ENCODE peak calls at places on chromosomes 1 and 21, in four cellular contexts. O, E, Q and M are unnamed samples.

GRCh38 chr1:44628962-44629756 is 45.1 kb downstream of the TMEM53 start:
- DNase-seq in O (no peak), Q (peak), E (peak), M (no peak)

GRCh38 chr1:235708390-235708962 is 58.9 kb upstream of the GNG4 start:
- DNase-seq in O (no peak), Q (peak), E (no peak), M (no peak)

GRCh38 chr1:97906567-97907228 is 14.1 kb downstream of the DPYD start:
- DNase-seq in O (no peak), E (peak), Q (peak), M (peak)

GRCh38 chr1:176847052-176847451 is 317.5 kb downstream of the ASTN1 start:
- DNase-seq in Q (no peak), O (no peak), E (no peak), M (no peak)

GRCh38 chr1:183892351-183892793 is 87.5 kb downstream of the RGL1 start:
- DNase-seq in Q (peak), O (no peak), E (no peak), M (no peak)

GRCh38 chr21:42833859-42834729 is 45.2 kb downstream of the WDR4 start:
- DNase-seq in E (no peak), Q (no peak), O (no peak), M (no peak)

GRCh38 chr1:18299441-18300338 is 181.0 kb upstream of the KLHDC7A start:
- DNase-seq in E (no peak), Q (no peak), O (peak), M (peak)

GRCh38 chr1:32611859-32612188 is 38.5 kb downstream of the ZBTB8OS start:
- DNase-seq in E (no peak), O (no peak), Q (peak), M (no peak)

GRCh38 chr1:55727010-55727409 is 511.8 kb upstream of the USP24 start:
- DNase-seq in O (no peak), E (no peak), Q (peak), M (peak)

GRCh38 chr1:245091818-245092637 is 62.8 kb upstream of the KIF26B start:
- DNase-seq in E (peak), O (no peak), Q (peak), M (peak)

GRCh38 chr1:110779617-110780016 is 93.3 kb upstream of the CD53 start:
- DNase-seq in Q (no peak), E (no peak), O (no peak), M (no peak)

GRCh38 chr1:24932725-24933294 is 2.7 kb upstream of the RUNX3 start:
- DNase-seq in E (no peak), O (no peak), Q (no peak), M (no peak)

GRCh38 chr1:16393255-16394177 is 26.5 kb downstream of the SZRD1 start:
- DNase-seq in O (no peak), E (no peak), Q (no peak), M (no peak)

GRCh38 chr1:20164694-20165202 is 21.1 kb upstream of the UBXN10 start:
- DNase-seq in O (no peak), E (no peak), Q (no peak), M (no peak)

GRCh38 chr1:17470021-17470799 is 30.7 kb upstream of the RCC2 start:
- DNase-seq in E (no peak), Q (no peak), O (no peak), M (no peak)

GRCh38 chr1:205935869-205936268 is 7.4 kb downstream of the SLC26A9 start:
- DNase-seq in E (no peak), Q (no peak), O (no peak), M (no peak)

GRCh38 chr1:206509612-206510257 is 2.4 kb downstream of the RASSF5 start:
- DNase-seq in E (no peak), Q (no peak), O (no peak), M (no peak)

GRCh38 chr21:31142600-31142999 is 104.3 kb upstream of the KRTAP19-8 start:
- DNase-seq in O (no peak), E (no peak), Q (no peak), M (no peak)

GRCh38 chr1:58395355-58395754 is 151.2 kb downstream of the OMA1 start:
- DNase-seq in E (peak), O (no peak), Q (peak), M (peak)

GRCh38 chr21:25573409-25574206 is 33.7 kb downstream of the MRPL39 start:
- DNase-seq in O (peak), Q (peak), E (peak), M (peak)

GRCh38 chr1:114080511-114081144 is 73.0 kb downstream of the SYT6 start:
- DNase-seq in E (no peak), Q (no peak), O (no peak), M (no peak)

GRCh38 chr1:199112365-199112764 is 473.5 kb downstream of the PTPRC start:
- DNase-seq in Q (no peak), E (no peak), O (no peak), M (no peak)

GRCh38 chr1:223331929-223332328 is 32.0 kb downstream of the SUSD4 start:
- DNase-seq in O (no peak), Q (peak), E (no peak), M (peak)

GRCh38 chr1:98027044-98027443 is 106.2 kb upstream of the DPYD start:
- DNase-seq in O (no peak), Q (no peak), E (no peak), M (no peak)

GRCh38 chr1:10561955-10562354 is 87.2 kb downstream of the PEX14 start:
- DNase-seq in E (no peak), Q (no peak), O (no peak), M (no peak)

GRCh38 chr1:245292571-245292970 is 137.8 kb downstream of the KIF26B start:
- DNase-seq in Q (no peak), O (no peak), E (no peak), M (no peak)

GRCh38 chr21:42646836-42647235 is 6.6 kb upstream of the PDE9A start:
- DNase-seq in E (no peak), Q (no peak), O (no peak), M (no peak)

GRCh38 chr1:167076136-167076710 is 14.0 kb downstream of the GPA33 start:
- DNase-seq in O (no peak), Q (no peak), E (no peak), M (no peak)

GRCh38 chr1:204920511-204920910 is 49.8 kb downstream of the NFASC start:
- DNase-seq in Q (no peak), E (no peak), O (no peak), M (no peak)

GRCh38 chr1:208224192-208224713 is 19.9 kb downstream of the PLXNA2 start:
- DNase-seq in Q (no peak), O (no peak), E (no peak), M (no peak)

GRCh38 chr1:108512239-108513071 is 47.4 kb upstream of the EEIG2 start:
- DNase-seq in E (peak), O (peak), Q (peak), M (peak)

GRCh38 chr1:28582248-28582615 is 9.8 kb upstream of the RAB42 start:
- DNase-seq in Q (peak), E (no peak), O (peak), M (no peak)